ENCODE peak calls at places on chromosome 3, in nine cellular contexts. C is stimulated activated CD4-positive, alpha-beta T cell treated with anti-CD3 and anti-CD28 coated beads, Interleukin-2, amount 100 ng/mL, for 48 hours; A is activated T-cell treated with anti-CD3 and anti-CD28 coated beads for 1 hour; Z is substantia nigra; X is neural progenitor cell; H is HuH-7.5; M is fibroblast of mammary gland; E is iPS-NIHi11; W is endothelial cell. F is an unnamed sample.

GRCh38 chr3:100399341-100400071 is 1.4 kb downstream of the TOMM70 start:
- DNase-seq in C (no peak), Z (no peak), A (no peak), H (no peak), E (no peak), W (no peak), X (no peak), M (no peak), F (no peak)

GRCh38 chr3:125186261-125186770 is 26.2 kb downstream of the SLC12A8 start:
- DNase-seq in H (no peak), M (peak), E (no peak), X (no peak), W (no peak), Z (no peak), A (no peak), C (no peak), F (no peak)

GRCh38 chr3:20072422-20072821 is 32.2 kb downstream of the KAT2B start:
- DNase-seq in W (no peak), H (no peak), E (no peak), Z (no peak), C (no peak), M (no peak), X (no peak), A (no peak), F (no peak)

GRCh38 chr3:192038726-192039125 is 577.8 kb downstream of the PYDC2 start:
- DNase-seq in C (no peak), E (no peak), H (no peak), Z (no peak), M (peak), X (no peak), W (no peak), A (no peak), F (no peak)

GRCh38 chr3:128413413-128414205 is 53.1 kb downstream of the DNAJB8 start:
- DNase-seq in A (no peak), E (no peak), W (no peak), C (no peak), Z (no peak), M (no peak), H (no peak), X (no peak), F (no peak)

GRCh38 chr3:49912787-49913375 is 9.2 kb upstream of the MST1R start:
- DNase-seq in E (no peak), Z (no peak), X (no peak), C (no peak), H (no peak), A (no peak), M (no peak), W (no peak), F (no peak)

GRCh38 chr3:189486556-189486955 is 144.6 kb upstream of the TP63 start:
- DNase-seq in X (no peak), Z (no peak), C (no peak), M (no peak), E (no peak), W (no peak), A (no peak), H (no peak), F (no peak)

GRCh38 chr3:12471228-12471627 is 13.1 kb upstream of the TSEN2 start:
- DNase-seq in Z (no peak), C (peak), E (no peak), H (no peak), M (no peak), W (no peak), X (no peak), A (no peak), F (no peak)

GRCh38 chr3:16072420-16073110 is 101.9 kb upstream of the GALNT15 start:
- DNase-seq in C (no peak), X (no peak), H (no peak), Z (no peak), A (no peak), E (no peak), M (peak), W (no peak), F (no peak)

GRCh38 chr3:174951023-174951422 is 91.9 kb downstream of the NAALADL2 start:
- DNase-seq in X (no peak), C (no peak), A (no peak), W (no peak), H (no peak), E (no peak), M (peak), Z (no peak), F (no peak)

GRCh38 chr3:188270423-188270972 is 116.5 kb downstream of the LPP start:
- DNase-seq in E (peak), A (no peak), C (no peak), M (peak), H (no peak), Z (no peak), W (no peak), X (no peak), F (no peak)

GRCh38 chr3:73576995-73577394 is 47.7 kb downstream of the PDZRN3 start:
- DNase-seq in A (no peak), X (no peak), H (no peak), M (peak), E (no peak), W (no peak), Z (no peak), C (no peak), F (no peak)

F was measured in pancreas.